ENCODE peak calls at places on chromosome 17, in nine cellular contexts. D is WTC11; S is activated T-helper 1 cell treated with anti-CD3 and anti-CD28 coated beads, Interleukin-12 subunit alpha, Interleukin-12 subunit beta, Interleukin-2, Interleukin-4 antibody, amounts not matched to agents 30 ng/mL and 10 ng/mL and 1 ng/mL, durations not matched to agents 14 hours and 24 hours and 36 hours; X is NCI-H69; Y is heart left ventricle; J is activated CD4-positive, alpha-beta T cell treated with anti-CD3 and anti-CD28 coated beads for 48 hours; W is foreskin melanocyte; I is psoas muscle; H is mesothelial cell of epicardium. T is an unnamed sample.

GRCh38 chr17:280901-281300 is 71.7 kb downstream of the RPH3AL start:
- DNase-seq in D (no peak), X (no peak), I (no peak), S (no peak), W (no peak), Y (no peak), H (no peak), J (no peak), T (no peak)

GRCh38 chr17:69916761-69917160 is 158.3 kb upstream of the KCNJ16 start:
- DNase-seq in X (no peak), D (no peak), J (no peak), W (no peak), Y (no peak), I (no peak), S (no peak), H (no peak), T (no peak)

GRCh38 chr17:83204230-83204725 is 124.9 kb downstream of the METRNL start:
- DNase-seq in H (no peak), Y (no peak), J (peak), D (peak), X (no peak), I (no peak), W (no peak), S (peak), T (no peak)

GRCh38 chr17:77312061-77312684 is 171.4 kb downstream of the SEC14L1 start:
- DNase-seq in W (no peak), J (no peak), X (no peak), S (no peak), H (no peak), Y (peak), I (peak), D (no peak), T (no peak)

GRCh38 chr17:37607637-37608368 is 1.4 kb downstream of the SYNRG start:
- DNase-seq in S (peak), J (peak), Y (no peak), X (no peak), I (no peak), D (no peak), H (no peak), W (no peak), T (no peak)

GRCh38 chr17:17917394-17917793 is 54.8 kb downstream of the TOM1L2 start:
- DNase-seq in J (no peak), D (no peak), Y (no peak), H (no peak), X (no peak), S (no peak), W (no peak), I (no peak), T (no peak)

GRCh38 chr17:35786941-35787432 is 8.5 kb downstream of the MMP28 start:
- DNase-seq in Y (no peak), I (no peak), X (no peak), S (no peak), J (no peak), W (no peak), H (no peak), D (no peak), T (no peak)

GRCh38 chr17:45403906-45404490 is 28.7 kb downstream of the ARHGAP27 start:
- DNase-seq in D (no peak), Y (peak), W (no peak), I (no peak), J (no peak), S (no peak), X (no peak), H (no peak), T (no peak)